ENCODE peak calls at places on chromosomes 6 and 20, in six cellular contexts. Q is pancreas, T is foreskin fibroblast, O is fibroblast of mammary gland, B is dorsolateral prefrontal cortex, W is astrocyte. Z is an unnamed sample.

GRCh38 chr6:105545206-105545920 is 142.5 kb upstream of the PREP start:
- DNase-seq in B (no peak), W (no peak), T (peak), O (peak), Q (no peak), Z (peak)

GRCh38 chr6:118808794-118809668 is 84.9 kb upstream of the ASF1A start:
- DNase-seq in Q (no peak), O (no peak), B (no peak), T (no peak), W (no peak), Z (no peak)

GRCh38 chr6:127775371-127775770 is 125.5 kb downstream of the THEMIS start:
- DNase-seq in B (no peak), Q (no peak), W (peak), O (no peak), T (no peak), Z (peak)

GRCh38 chr20:8509809-8510208 is 377.7 kb downstream of the PLCB1 start:
- DNase-seq in B (no peak), W (peak), T (no peak), O (peak), Q (no peak), Z (no peak)

GRCh38 chr6:81906041-81906440 is 153.6 kb upstream of the TENT5A start:
- DNase-seq in T (no peak), W (no peak), B (no peak), Q (no peak), O (no peak), Z (no peak)

GRCh38 chr6:158361961-158362634 is 49.8 kb downstream of the TULP4 start:
- DNase-seq in Q (no peak), T (peak), B (no peak), W (peak), O (peak), Z (peak)

GRCh38 chr6:1379026-1379809 is 10.2 kb upstream of the FOXF2 start:
- DNase-seq in Q (no peak), W (no peak), O (no peak), B (no peak), T (peak), Z (no peak)

GRCh38 chr20:56249244-56249955 is 868 bp downstream of the MC3R start:
- DNase-seq in Q (peak), T (no peak), O (peak), W (no peak), B (no peak), Z (no peak)

GRCh38 chr20:31663838-31664695 is 26.4 kb downstream of the COX4I2 start:
- DNase-seq in W (no peak), O (no peak), T (no peak), Q (no peak), B (no peak), Z (no peak)

GRCh38 chr6:117441824-117442264 is 16.1 kb upstream of the ROS1 start:
- DNase-seq in W (peak), O (peak), B (no peak), T (peak), Q (no peak), Z (peak)

DNA sequence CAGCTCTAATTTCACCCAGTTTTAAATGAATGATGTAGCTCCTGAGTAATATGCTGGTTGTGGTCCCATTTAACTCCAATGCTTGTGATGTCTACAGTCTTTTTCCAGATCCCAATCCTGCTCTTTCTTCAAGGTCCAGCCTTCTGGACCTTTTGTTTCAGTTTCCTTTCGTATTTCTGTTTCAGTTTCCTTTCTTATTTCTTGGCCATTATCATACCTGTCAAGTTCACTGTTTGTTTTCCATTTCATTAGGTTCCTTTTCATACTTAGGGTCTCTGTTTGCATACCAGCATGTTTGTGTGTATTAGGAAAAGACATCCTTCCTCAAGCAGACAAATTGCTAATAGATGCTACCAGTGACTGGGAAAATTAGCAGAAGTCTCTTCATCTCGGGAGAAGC is 583.2 kb downstream of the BCKDHB start:
- DNase-seq in B (no peak), Q (no peak), W (no peak), O (peak), T (no peak), Z (no peak)
- H3K4me3 ChIP-seq in B (no peak), Q (no peak), W (no peak), O (peak), T (no peak), Z (peak)

DNA sequence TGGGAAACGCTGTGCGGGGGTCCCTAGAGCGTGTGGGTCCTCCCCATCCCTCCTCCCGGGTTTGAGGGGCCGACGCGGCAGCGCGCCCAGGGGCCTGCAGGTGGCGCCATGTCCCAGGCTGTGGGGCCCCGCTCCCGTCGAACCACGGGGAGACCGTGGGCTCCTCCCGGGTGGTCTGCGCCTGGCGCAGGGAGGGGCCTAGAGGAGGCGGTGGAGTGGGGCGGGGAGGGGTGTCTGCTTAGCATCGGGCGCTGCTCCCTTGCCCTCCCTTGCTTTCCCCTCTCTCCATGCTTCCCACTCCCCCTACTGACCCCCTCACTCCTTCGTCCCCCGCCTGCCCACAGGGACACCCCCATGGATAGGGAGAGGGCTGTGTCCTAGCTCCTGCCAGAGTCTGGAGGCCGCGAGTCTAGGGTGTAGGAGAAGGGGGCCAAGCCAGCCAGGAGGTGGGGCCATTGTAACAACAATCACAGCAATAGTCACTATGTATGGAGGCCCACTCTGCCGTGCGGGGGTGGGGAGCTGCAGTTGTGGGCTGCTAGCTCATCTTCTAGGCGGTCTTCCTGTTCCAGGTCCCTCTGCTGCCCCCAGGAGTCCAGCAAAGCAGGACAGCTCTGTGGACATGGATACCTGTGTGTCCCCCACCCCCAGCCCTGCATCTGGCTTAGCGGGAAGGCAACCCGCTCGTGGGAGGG is 51.7 kb downstream of the CHMP4B start:
- DNase-seq in B (peak), W (peak), T (peak), Q (peak), O (peak), Z (peak)
- TF ChIP-seq CTCF in B (peak), W (peak), T (peak), Q (peak), O (peak), Z (peak)

GRCh38 chr20:25197870-25198190 is 2.3 kb downstream of the ENTPD6 start:
- DNase-seq in T (no peak), B (no peak), O (no peak), W (no peak), Q (no peak), Z (no peak)
- H3K4me3 ChIP-seq in T (no peak), B (no peak), O (no peak), W (no peak), Q (no peak), Z (no peak)

DNA sequence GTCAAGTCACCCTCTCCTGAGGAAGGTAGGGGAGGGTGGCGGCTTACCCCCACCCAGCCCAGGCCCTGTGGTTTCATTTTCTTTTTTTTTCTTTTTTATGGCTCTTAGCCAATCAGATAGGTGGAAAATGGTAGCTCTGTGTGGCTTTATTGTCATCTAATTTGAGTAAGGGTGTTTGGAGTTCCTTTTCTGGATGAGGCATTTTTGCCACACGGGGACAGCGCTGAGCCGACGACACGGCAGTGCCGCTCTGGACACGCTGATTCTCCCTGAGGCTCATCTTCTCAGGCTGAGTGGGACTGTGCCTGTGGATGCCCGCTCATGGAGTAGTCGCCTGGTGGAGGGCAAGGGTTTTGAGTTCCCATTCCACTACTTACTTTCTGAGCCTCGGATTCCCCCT is 37.6 kb upstream of the ANGPT4 start:
- DNase-seq in B (peak), W (no peak), Q (no peak), T (peak), O (peak), Z (peak)
- TF ChIP-seq CTCF in B (no peak), W (no peak), Q (no peak), T (no peak), O (peak), Z (peak)

DNA sequence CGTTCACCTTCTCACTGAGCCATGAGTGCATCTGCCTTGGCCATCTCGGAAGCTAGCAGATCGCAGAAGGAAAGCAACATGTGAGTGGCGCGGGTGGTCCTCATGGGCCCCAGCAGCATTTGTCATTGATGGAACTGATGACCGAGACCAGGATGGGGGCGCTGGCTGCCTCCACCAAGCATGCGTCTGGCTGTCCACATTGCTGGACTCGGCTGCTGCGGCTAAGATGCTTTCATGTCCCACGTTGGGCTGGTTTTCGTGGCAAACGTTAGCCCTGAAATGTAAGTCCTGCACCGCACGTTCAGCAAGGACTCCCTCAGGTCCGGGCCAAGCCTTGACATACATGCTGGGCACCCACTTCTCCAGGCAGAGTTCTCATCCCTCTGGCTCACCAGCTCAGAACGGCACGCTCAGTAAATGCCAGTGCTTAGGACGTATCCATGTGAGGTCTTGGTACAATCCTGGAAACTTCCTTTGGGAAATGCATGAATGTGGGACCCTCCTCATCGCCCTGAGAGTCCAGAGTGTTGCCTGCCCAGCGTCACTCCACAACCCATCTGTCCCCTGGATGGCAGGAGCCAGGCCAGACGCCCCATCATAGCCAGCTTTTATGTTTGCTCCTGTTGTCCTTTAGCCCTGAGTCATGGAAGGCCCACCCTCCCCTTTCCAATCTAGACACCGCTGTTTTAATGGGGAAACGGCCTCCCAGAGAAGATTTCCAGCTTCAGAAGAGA is 8.4 kb downstream of the SLCO4A1 start:
- DNase-seq in O (no peak), B (no peak), W (no peak), T (no peak), Q (no peak), Z (no peak)
- H3K4me3 ChIP-seq in O (no peak), B (no peak), W (no peak), T (no peak), Q (no peak), Z (no peak)

DNA sequence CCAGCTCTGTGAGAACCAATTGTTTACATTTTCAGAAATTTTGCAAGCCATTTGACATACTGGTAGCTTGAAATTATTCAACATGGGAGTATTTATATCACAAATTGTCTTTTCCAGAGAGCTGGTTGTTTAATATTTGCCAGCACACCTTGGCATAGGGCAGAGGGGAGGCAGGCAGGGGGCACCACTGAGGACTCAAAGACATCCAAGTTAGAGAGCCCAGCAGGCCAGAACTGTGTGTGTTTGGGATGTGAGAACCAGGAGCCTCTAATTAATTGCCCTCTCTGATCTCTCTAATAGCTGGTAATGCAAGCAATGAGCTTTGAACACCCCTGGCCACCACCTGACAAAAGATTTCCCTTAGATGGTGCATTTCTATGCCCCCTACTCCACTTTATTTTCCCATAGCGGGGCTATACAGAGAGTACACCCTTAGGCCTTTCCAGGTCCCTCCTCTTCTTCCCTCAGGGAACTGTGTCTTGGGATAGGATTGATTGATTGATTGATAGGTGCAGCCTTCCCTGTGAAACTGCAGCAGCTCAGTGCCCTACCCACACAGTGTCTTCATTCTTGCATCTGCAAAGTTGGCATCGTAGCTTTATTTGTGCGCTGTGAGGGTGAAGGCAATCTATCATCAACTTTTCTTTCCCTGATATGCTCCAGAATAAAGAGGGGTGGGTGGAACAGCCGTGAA is 29.2 kb downstream of the MOCS1 start:
- DNase-seq in W (no peak), T (no peak), Q (no peak), O (no peak), B (no peak), Z (no peak)
- TF ChIP-seq CTCF in W (no peak), T (no peak), Q (no peak), O (no peak), B (no peak), Z (no peak)

GRCh38 chr6:107879912-107880311 is 55.8 kb upstream of the SCML4 start:
- DNase-seq in O (no peak), T (no peak), B (no peak), Q (no peak), W (no peak), Z (peak)
- H3K4me3 ChIP-seq in O (no peak), T (no peak), B (no peak), Q (no peak), W (no peak), Z (no peak)

Z was measured in AG10803.